ENCODE peak calls at places on chromosome 10, in five cellular contexts. One of them, this sample, is unnamed.

GRCh38 chr10:87771871-87772500 is 46.0 kb downstream of the ATAD1 start:
- DNase-seq in endothelial cell: no peak
- DNase-seq in heart right ventricle: no peak
- DNase-seq in coronary artery: no peak
- DNase-seq in GM13976: peak
- DNase-seq in this sample: no peak

GRCh38 chr10:110778221-110778620 is 93.5 kb upstream of the PDCD4 start:
- DNase-seq in endothelial cell: no peak
- DNase-seq in GM13976: no peak
- DNase-seq in coronary artery: no peak
- DNase-seq in heart right ventricle: no peak
- DNase-seq in this sample: no peak

GRCh38 chr10:86340991-86341260 is 25.7 kb downstream of the GRID1 start:
- DNase-seq in coronary artery: no peak
- DNase-seq in heart right ventricle: no peak
- DNase-seq in endothelial cell: no peak
- DNase-seq in GM13976: no peak
- DNase-seq in this sample: no peak

GRCh38 chr10:118472961-118473675 is 122.3 kb downstream of the PRLHR start:
- DNase-seq in coronary artery: no peak
- DNase-seq in GM13976: no peak
- DNase-seq in endothelial cell: no peak
- DNase-seq in heart right ventricle: no peak
- DNase-seq in this sample: no peak

GRCh38 chr10:131891196-131891928 is 9.4 kb upstream of the PPP2R2D start:
- DNase-seq in coronary artery: no peak
- DNase-seq in heart right ventricle: no peak
- DNase-seq in GM13976: no peak
- DNase-seq in endothelial cell: peak
- DNase-seq in this sample: no peak

GRCh38 chr10:92891885-92892705 is 43.8 kb downstream of the EXOC6 start:
- DNase-seq in heart right ventricle: no peak
- DNase-seq in endothelial cell: no peak
- DNase-seq in coronary artery: no peak
- DNase-seq in GM13976: no peak
- DNase-seq in this sample: no peak

GRCh38 chr10:78986419-78986818 is 82.3 kb upstream of the ZMIZ1 start:
- DNase-seq in heart right ventricle: no peak
- DNase-seq in GM13976: no peak
- DNase-seq in endothelial cell: no peak
- DNase-seq in coronary artery: no peak
- DNase-seq in this sample: no peak

GRCh38 chr10:121404611-121405010 is 193.6 kb downstream of the FGFR2 start:
- DNase-seq in coronary artery: no peak
- DNase-seq in endothelial cell: no peak
- DNase-seq in heart right ventricle: no peak
- DNase-seq in GM13976: no peak
- DNase-seq in this sample: no peak

GRCh38 chr10:35223016-35223415 is 96.4 kb downstream of the CREM start:
- DNase-seq in coronary artery: no peak
- DNase-seq in heart right ventricle: no peak
- DNase-seq in GM13976: no peak
- DNase-seq in endothelial cell: no peak
- DNase-seq in this sample: no peak

GRCh38 chr10:133230387-133231195 is 574 bp downstream of the UTF1 start:
- DNase-seq in GM13976: no peak
- DNase-seq in coronary artery: no peak
- DNase-seq in heart right ventricle: peak
- DNase-seq in endothelial cell: no peak
- DNase-seq in this sample: peak

GRCh38 chr10:93081296-93081695 is 7.6 kb downstream of the CYP26A1 start:
- DNase-seq in GM13976: no peak
- DNase-seq in endothelial cell: no peak
- DNase-seq in heart right ventricle: no peak
- DNase-seq in coronary artery: peak
- DNase-seq in this sample: no peak

GRCh38 chr10:11058965-11059364 is 41.3 kb downstream of the CELF2 start:
- DNase-seq in endothelial cell: no peak
- DNase-seq in heart right ventricle: no peak
- DNase-seq in GM13976: no peak
- DNase-seq in coronary artery: no peak
- DNase-seq in this sample: no peak

GRCh38 chr10:133021116-133021962 is 66.4 kb upstream of the ADGRA1 start:
- DNase-seq in coronary artery: no peak
- DNase-seq in GM13976: no peak
- DNase-seq in endothelial cell: no peak
- DNase-seq in heart right ventricle: no peak
- DNase-seq in this sample: no peak

GRCh38 chr10:5551531-5552375 is 27.0 kb downstream of the CALML3 start:
- DNase-seq in endothelial cell: no peak
- DNase-seq in coronary artery: no peak
- DNase-seq in heart right ventricle: no peak
- DNase-seq in GM13976: no peak
- DNase-seq in this sample: peak

GRCh38 chr10:113326160-113327111 is 226.4 kb upstream of the HABP2 start:
- DNase-seq in endothelial cell: no peak
- DNase-seq in heart right ventricle: no peak
- DNase-seq in GM13976: peak
- DNase-seq in coronary artery: no peak
- DNase-seq in this sample: peak

GRCh38 chr10:78934499-78934898 is 134.3 kb upstream of the ZMIZ1 start:
- DNase-seq in endothelial cell: no peak
- DNase-seq in heart right ventricle: no peak
- DNase-seq in coronary artery: no peak
- DNase-seq in GM13976: no peak
- DNase-seq in this sample: no peak

GRCh38 chr10:89695307-89695706 is 6.1 kb upstream of the KIF20B start:
- DNase-seq in coronary artery: no peak
- DNase-seq in GM13976: no peak
- DNase-seq in endothelial cell: no peak
- DNase-seq in heart right ventricle: no peak
- DNase-seq in this sample: no peak

GRCh38 chr10:75108684-75109458 is 2.6 kb upstream of the SAMD8 start:
- DNase-seq in endothelial cell: peak
- DNase-seq in heart right ventricle: peak
- DNase-seq in coronary artery: no peak
- DNase-seq in GM13976: no peak
- DNase-seq in this sample: peak

GRCh38 chr10:94216201-94216600 is 146.5 kb downstream of the NOC3L start:
- DNase-seq in GM13976: no peak
- DNase-seq in endothelial cell: no peak
- DNase-seq in coronary artery: no peak
- DNase-seq in heart right ventricle: no peak
- DNase-seq in this sample: no peak

GRCh38 chr10:20265146-20265545 is 448.9 kb downstream of the PLXDC2 start:
- DNase-seq in coronary artery: no peak
- DNase-seq in endothelial cell: no peak
- DNase-seq in heart right ventricle: no peak
- DNase-seq in GM13976: no peak
- DNase-seq in this sample: no peak

GRCh38 chr10:60714242-60714641 is 64.0 kb upstream of the CDK1 start:
- DNase-seq in heart right ventricle: no peak
- DNase-seq in coronary artery: no peak
- DNase-seq in endothelial cell: no peak
- DNase-seq in GM13976: no peak
- DNase-seq in this sample: no peak

GRCh38 chr10:74213571-74214162 is 62.6 kb downstream of the ADK start:
- DNase-seq in GM13976: peak
- DNase-seq in coronary artery: no peak
- DNase-seq in heart right ventricle: no peak
- DNase-seq in endothelial cell: peak
- DNase-seq in this sample: peak

GRCh38 chr10:114304017-114304565 is 65.0 kb downstream of the VWA2 start:
- DNase-seq in endothelial cell: peak
- DNase-seq in heart right ventricle: peak
- DNase-seq in coronary artery: peak
- DNase-seq in GM13976: peak
- DNase-seq in this sample: peak

DNA sequence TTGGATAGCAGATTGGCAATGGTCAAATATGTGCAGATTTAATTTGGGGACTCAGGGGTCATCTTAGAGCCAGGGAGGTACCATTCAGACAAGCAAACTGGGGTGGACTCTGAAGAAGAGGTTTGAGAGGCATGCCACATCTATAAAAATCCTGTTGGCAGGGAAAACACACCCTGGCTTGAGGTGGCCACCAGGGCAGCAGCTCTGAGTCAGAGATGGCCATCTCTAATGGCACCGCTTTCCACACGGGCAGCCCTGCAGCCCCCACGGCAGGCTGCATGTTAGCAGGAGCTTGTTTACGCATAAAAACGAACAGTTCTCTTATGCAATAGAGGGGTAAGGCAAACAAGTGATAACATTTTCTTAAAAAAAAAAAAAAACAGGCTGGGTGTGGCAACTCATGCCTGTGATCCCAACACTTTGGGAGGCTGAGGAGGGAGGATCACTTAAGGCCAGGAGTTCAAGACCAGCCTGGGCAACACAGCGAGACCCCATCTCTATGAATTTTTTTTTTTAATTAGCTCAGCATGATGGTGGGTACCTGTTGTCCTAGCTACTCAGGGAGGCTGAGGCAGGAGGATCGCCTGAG is 14.9 kb downstream of the DLG5 start:
- DNase-seq in GM13976: no peak
- DNase-seq in heart right ventricle: no peak
- DNase-seq in endothelial cell: no peak
- DNase-seq in coronary artery: no peak
- DNase-seq in this sample: no peak
- TF ChIP-seq CTCF in GM13976: no peak
- TF ChIP-seq CTCF in heart right ventricle: no peak
- TF ChIP-seq CTCF in endothelial cell: no peak
- TF ChIP-seq CTCF in coronary artery: no peak
- TF ChIP-seq CTCF in this sample: no peak

DNA sequence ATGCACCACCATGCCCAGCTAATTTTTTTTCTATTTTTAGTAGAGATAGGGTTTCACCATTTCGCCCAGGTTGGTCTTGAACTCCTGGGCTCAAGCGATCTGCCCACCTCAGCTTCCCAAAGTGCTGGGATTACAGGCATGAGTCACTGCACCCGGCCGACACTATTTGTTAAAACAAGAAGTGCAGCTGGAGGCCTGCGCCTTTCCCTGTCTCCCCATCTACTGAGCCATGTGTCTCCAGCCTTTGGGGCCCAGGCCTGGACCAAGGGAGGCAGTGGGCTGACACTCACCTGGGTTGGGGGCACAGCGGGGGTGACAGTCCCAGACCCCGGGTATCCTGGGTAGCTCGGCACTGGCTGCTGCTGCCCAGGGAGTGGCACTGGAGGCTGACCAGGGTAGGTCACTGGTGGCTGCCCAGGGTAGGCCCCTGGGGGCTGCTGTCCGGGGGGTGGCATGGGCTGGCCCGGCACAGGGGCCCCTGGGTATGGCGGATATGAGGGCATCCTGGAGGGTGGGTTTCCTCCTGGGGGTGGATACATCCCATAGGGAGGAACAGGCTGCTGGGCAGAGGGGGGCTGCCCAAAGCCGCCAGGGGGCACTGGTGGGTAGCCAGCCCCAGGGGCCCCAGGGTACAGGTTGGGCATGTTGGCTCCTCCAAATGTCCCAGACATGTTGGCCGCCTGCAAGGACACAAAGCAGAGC is 36.3 kb downstream of the PLAC9 start:
- DNase-seq in endothelial cell: peak
- DNase-seq in coronary artery: no peak
- DNase-seq in heart right ventricle: no peak
- DNase-seq in GM13976: peak
- DNase-seq in this sample: no peak
- TF ChIP-seq CTCF in endothelial cell: peak
- TF ChIP-seq CTCF in coronary artery: no peak
- TF ChIP-seq CTCF in heart right ventricle: peak
- TF ChIP-seq CTCF in GM13976: peak
- TF ChIP-seq CTCF in this sample: no peak

GRCh38 chr10:97789770-97790397 is 18.1 kb upstream of the SFRP5 start:
- DNase-seq in coronary artery: no peak
- DNase-seq in endothelial cell: no peak
- DNase-seq in GM13976: no peak
- DNase-seq in heart right ventricle: no peak
- DNase-seq in this sample: no peak

GRCh38 chr10:97796651-97797050 is 24.9 kb upstream of the SFRP5 start:
- DNase-seq in GM13976: no peak
- DNase-seq in endothelial cell: no peak
- DNase-seq in heart right ventricle: no peak
- DNase-seq in coronary artery: no peak
- DNase-seq in this sample: peak

GRCh38 chr10:97795886-97796285 is 24.1 kb upstream of the SFRP5 start:
- DNase-seq in endothelial cell: no peak
- DNase-seq in heart right ventricle: no peak
- DNase-seq in coronary artery: no peak
- DNase-seq in GM13976: no peak
- DNase-seq in this sample: no peak

GRCh38 chr10:97788552-97789442 is 17.0 kb upstream of the SFRP5 start:
- DNase-seq in GM13976: no peak
- DNase-seq in endothelial cell: no peak
- DNase-seq in coronary artery: no peak
- DNase-seq in heart right ventricle: peak
- DNase-seq in this sample: no peak

GRCh38 chr10:97792058-97792721 is 20.4 kb upstream of the SFRP5 start:
- DNase-seq in coronary artery: no peak
- DNase-seq in GM13976: peak
- DNase-seq in endothelial cell: peak
- DNase-seq in heart right ventricle: peak
- DNase-seq in this sample: peak
- TF ChIP-seq CTCF in coronary artery: peak
- TF ChIP-seq CTCF in GM13976: peak
- TF ChIP-seq CTCF in endothelial cell: peak
- TF ChIP-seq CTCF in heart right ventricle: peak
- TF ChIP-seq CTCF in this sample: peak

GRCh38 chr10:17202506-17202905 is 1.0 kb upstream of the TRDMT1 start:
- DNase-seq in coronary artery: no peak
- DNase-seq in endothelial cell: no peak
- DNase-seq in GM13976: no peak
- DNase-seq in heart right ventricle: no peak
- DNase-seq in this sample: no peak

GRCh38 chr10:17199351-17199804 is 2.1 kb downstream of the TRDMT1 start:
- DNase-seq in heart right ventricle: no peak
- DNase-seq in GM13976: no peak
- DNase-seq in endothelial cell: no peak
- DNase-seq in coronary artery: no peak
- DNase-seq in this sample: no peak

GRCh38 chr10:17201165-17202013 is at the start of gene TRDMT1:
- DNase-seq in coronary artery: peak
- DNase-seq in heart right ventricle: peak
- DNase-seq in endothelial cell: peak
- DNase-seq in GM13976: peak
- DNase-seq in this sample: peak

GRCh38 chr10:17200035-17200884 is 1.2 kb downstream of the TRDMT1 start:
- DNase-seq in heart right ventricle: no peak
- DNase-seq in coronary artery: no peak
- DNase-seq in endothelial cell: no peak
- DNase-seq in GM13976: peak
- DNase-seq in this sample: no peak

DNA sequence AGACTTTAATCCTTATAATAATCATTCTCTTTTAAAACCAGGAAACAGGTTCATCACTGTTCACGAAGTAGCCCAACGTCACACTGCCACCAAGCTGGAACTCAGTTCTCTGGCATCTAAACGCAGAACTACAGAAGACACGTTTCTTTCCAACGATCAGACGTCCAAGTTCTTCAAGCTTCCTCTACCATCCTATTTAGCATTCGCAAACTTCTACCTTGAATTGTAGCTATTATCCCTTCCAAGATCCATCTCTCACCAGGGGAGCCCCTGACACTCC is 647 bp downstream of the TRDMT1 start:
- DNase-seq in coronary artery: no peak
- DNase-seq in heart right ventricle: no peak
- DNase-seq in endothelial cell: no peak
- DNase-seq in GM13976: no peak
- DNase-seq in this sample: peak
- TF ChIP-seq CTCF in coronary artery: no peak
- TF ChIP-seq CTCF in heart right ventricle: peak
- TF ChIP-seq CTCF in endothelial cell: no peak
- TF ChIP-seq CTCF in GM13976: no peak
- TF ChIP-seq CTCF in this sample: no peak

This sample was measured in activated CD8-positive, alpha-beta T cell treated with anti-CD3 and anti-CD28 coated beads for 36 hours.